ENCODE peak calls at places on chromosome 12, in five cellular contexts. R is body of pancreas; Y is stimulated activated CD4-positive, alpha-beta T cell treated with anti-CD3 and anti-CD28 coated beads, Interleukin-2, amount 100 ng/mL, for 4 hours; H is nephron progenitor cell; P is GDM1. G is an unnamed sample.

GRCh38 chr12:107318804-107319535 is 225.6 kb upstream of the CRY1 start:
- DNase-seq in R (peak; percentile 17), Y (no peak), H (peak; percentile 52), P (no peak), G (peak; percentile 11)

GRCh38 chr12:3438401-3438800 is 52.6 kb upstream of the PRMT8 start:
- DNase-seq in R (no peak), Y (no peak), H (no peak), P (no peak), G (no peak)

GRCh38 chr12:81470923-81471322 is 288.2 kb downstream of the PPFIA2 start:
- DNase-seq in R (no peak), Y (no peak), H (no peak), P (no peak), G (no peak)

GRCh38 chr12:65765436-65765813 is 58.9 kb upstream of the HMGA2 start:
- DNase-seq in R (no peak), Y (no peak), H (no peak), P (no peak), G (no peak)

GRCh38 chr12:124493809-124494750 is 73.3 kb downstream of the NCOR2 start:
- DNase-seq in R (no peak), Y (peak; percentile 29), H (no peak), P (no peak), G (no peak)

GRCh38 chr12:38269897-38270296 is 46.7 kb upstream of the ALG10B start:
- DNase-seq in R (no peak), Y (no peak), H (no peak), P (no peak), G (no peak)

GRCh38 chr12:47758834-47759690 is at the start of gene RAPGEF3:
- DNase-seq in R (peak; percentile 88), Y (peak; percentile 62), H (peak; percentile 77), P (peak; percentile 76), G (peak; percentile 71)

GRCh38 chr12:73841963-73842362 is 695.7 kb upstream of the ATXN7L3B start:
- DNase-seq in R (no peak), Y (no peak), H (no peak), P (no peak), G (no peak)

GRCh38 chr12:117671734-117672133 is 297.1 kb downstream of the KSR2 start:
- DNase-seq in R (peak; percentile 41), Y (no peak), H (peak; percentile 72), P (no peak), G (no peak)

GRCh38 chr12:104347374-104348075 is 44.0 kb downstream of the EID3 start:
- DNase-seq in R (no peak), Y (no peak), H (no peak), P (no peak), G (no peak)

GRCh38 chr12:19945559-19946485 is 422.5 kb upstream of the PDE3A start:
- DNase-seq in R (no peak), Y (no peak), H (no peak), P (no peak), G (peak; percentile 91)

GRCh38 chr12:103571286-103571685 is 15.8 kb upstream of the STAB2 start:
- DNase-seq in R (no peak), Y (no peak), H (peak; percentile 63), P (no peak), G (peak; percentile 70)

GRCh38 chr12:120102189-120103043 is 14.1 kb downstream of the RAB35 start:
- DNase-seq in R (no peak), Y (no peak), H (no peak), P (no peak), G (no peak)

GRCh38 chr12:107134558-107134957 is 41.2 kb upstream of the CRY1 start:
- DNase-seq in R (no peak), Y (no peak), H (no peak), P (no peak), G (peak; percentile 20)

GRCh38 chr12:45730842-45731336 is 1.4 kb downstream of the ARID2 start:
- DNase-seq in R (no peak), Y (peak; percentile 18), H (no peak), P (no peak), G (no peak)

GRCh38 chr12:47636908-47637780 is 68.7 kb downstream of the RPAP3 start:
- DNase-seq in R (peak; percentile 19), Y (peak; percentile 15), H (peak; percentile 14), P (no peak), G (peak; percentile 14)

GRCh38 chr12:66633676-66634075 is 45.2 kb downstream of the GRIP1 start:
- DNase-seq in R (no peak), Y (no peak), H (no peak), P (no peak), G (no peak)

GRCh38 chr12:10069099-10069498 is 29.7 kb downstream of the CLEC1A start:
- DNase-seq in R (no peak), Y (no peak), H (peak; percentile 6), P (peak; percentile 16), G (no peak)

GRCh38 chr12:30867415-30867814 is 59.1 kb upstream of the TSPAN11 start:
- DNase-seq in R (no peak), Y (no peak), H (no peak), P (no peak), G (no peak)

GRCh38 chr12:5989621-5990020 is 44.6 kb upstream of the ANO2 start:
- DNase-seq in R (no peak), Y (no peak), H (no peak), P (no peak), G (no peak)

GRCh38 chr12:112381421-112381897 is 772 bp downstream of the HECTD4 start:
- DNase-seq in R (peak; percentile 29), Y (no peak), H (peak; percentile 50), P (no peak), G (no peak)

GRCh38 chr12:69070319-69071090 is 137.5 kb upstream of the CPM start:
- DNase-seq in R (peak; percentile 73), Y (peak; percentile 49), H (peak; percentile 64), P (peak; percentile 20), G (peak; percentile 32)

GRCh38 chr12:3086729-3087323 is 9.6 kb downstream of the TSPAN9 start:
- DNase-seq in R (no peak), Y (no peak), H (no peak), P (no peak), G (no peak)

GRCh38 chr12:94704452-94704871 is 54.1 kb upstream of the TMCC3 start:
- DNase-seq in R (peak; percentile 14), Y (no peak), H (no peak), P (no peak), G (no peak)

GRCh38 chr12:52787324-52787996 is 8.5 kb downstream of the KRT3 start:
- DNase-seq in R (no peak), Y (no peak), H (no peak), P (no peak), G (no peak)

GRCh38 chr12:55470088-55470830 is at the start of gene OR6C70:
- DNase-seq in R (no peak), Y (no peak), H (no peak), P (no peak), G (no peak)

GRCh38 chr12:89756638-89757321 is 48.1 kb upstream of the ATP2B1 start:
- DNase-seq in R (no peak), Y (peak; percentile 35), H (no peak), P (peak; percentile 67), G (no peak)

GRCh38 chr12:52964556-52965336 is 15.8 kb downstream of the KRT18 start:
- DNase-seq in R (no peak), Y (no peak), H (no peak), P (no peak), G (no peak)

GRCh38 chr12:98532687-98533304 is 17.4 kb downstream of the TMPO start:
- DNase-seq in R (no peak), Y (no peak), H (no peak), P (peak; percentile 2), G (peak; percentile 62)